ENCODE peak calls at places on chromosomes 5 and 9, in four cellular contexts. J is K562, E is GM12878, L is HL-60. R is an unnamed sample.

GRCh38 chr5:64914396-64914795 is 145.7 kb downstream of the CWC27 start:
- DNase-seq in J (no peak), E (no peak), L (no peak), R (no peak)

GRCh38 chr5:43429706-43430105 is 17.5 kb upstream of the CCL28 start:
- DNase-seq in J (no peak), E (no peak), L (no peak), R (no peak)

GRCh38 chr5:128196791-128197190 is 113.2 kb downstream of the SLC12A2 start:
- DNase-seq in J (peak), E (no peak), L (no peak), R (no peak)

GRCh38 chr5:134846641-134846960 is 833 bp downstream of the C5orf24 start:
- DNase-seq in J (peak), E (no peak), L (no peak), R (no peak)

GRCh38 chr9:16125637-16126036 is 572.8 kb downstream of the CCDC171 start:
- DNase-seq in J (no peak), E (no peak), L (no peak), R (no peak)

GRCh38 chr9:4318741-4319140 is 18.9 kb upstream of the GLIS3 start:
- DNase-seq in J (no peak), E (no peak), L (no peak), R (no peak)

GRCh38 chr5:114949001-114949400 is 220.7 kb downstream of the TRIM36 start:
- DNase-seq in J (no peak), E (no peak), L (no peak), R (no peak)

GRCh38 chr5:132369471-132370240 is at the start of gene SLC22A5:
- DNase-seq in J (peak), E (no peak), L (no peak), R (peak)

GRCh38 chr5:177553671-177554429 is 513 bp downstream of the FAM193B start:
- DNase-seq in J (peak), E (no peak), L (no peak), R (peak)

GRCh38 chr9:98977813-98978212 is 34.1 kb downstream of the COL15A1 start:
- DNase-seq in J (no peak), E (no peak), L (no peak), R (no peak)

GRCh38 chr9:122695696-122696095 is 20.8 kb downstream of the OR1L3 start:
- DNase-seq in J (no peak), E (no peak), L (no peak), R (no peak)

GRCh38 chr5:76325876-76326491 is 77.1 kb upstream of the IQGAP2 start:
- DNase-seq in J (no peak), E (no peak), L (no peak), R (no peak)

GRCh38 chr5:41721521-41721920 is 148.7 kb downstream of the OXCT1 start:
- DNase-seq in J (no peak), E (no peak), L (no peak), R (no peak)

GRCh38 chr9:109652971-109653370 is 127.0 kb upstream of the PALM2AKAP2 start:
- DNase-seq in J (no peak), E (no peak), L (no peak), R (no peak)

GRCh38 chr5:56686337-56687198 is 128.8 kb upstream of the MAP3K1 start:
- DNase-seq in J (no peak), E (peak), L (no peak), R (no peak)

GRCh38 chr9:17623965-17624364 is 45.1 kb downstream of the SH3GL2 start:
- DNase-seq in J (no peak), E (no peak), L (no peak), R (no peak)

GRCh38 chr9:109161471-109161870 is 5.6 kb downstream of the FRRS1L start:
- DNase-seq in J (no peak), E (no peak), L (no peak), R (no peak)

GRCh38 chr5:140342287-140342686 is 4.1 kb downstream of the HBEGF start:
- DNase-seq in J (no peak), E (peak), L (peak), R (no peak)

GRCh38 chr5:173917788-173918786 is 29.9 kb downstream of the CPEB4 start:
- DNase-seq in J (peak), E (peak), L (peak), R (peak)

GRCh38 chr5:12985142-12985541 is 959.3 kb downstream of the DNAH5 start:
- DNase-seq in J (no peak), E (no peak), L (no peak), R (no peak)

GRCh38 chr9:121960665-121961064 is 132.4 kb downstream of the TTLL11 start:
- DNase-seq in J (no peak), E (no peak), L (no peak), R (no peak)

GRCh38 chr5:152332696-152333095 is 72.4 kb downstream of the NMUR2 start:
- DNase-seq in J (no peak), E (no peak), L (no peak), R (no peak)

GRCh38 chr9:20084125-20084524 is 295.3 kb upstream of the SLC24A2 start:
- DNase-seq in J (no peak), E (no peak), L (no peak), R (no peak)

GRCh38 chr5:31962321-31962720 is 211.8 kb downstream of the GOLPH3 start:
- DNase-seq in J (no peak), E (no peak), L (no peak), R (no peak)

GRCh38 chr9:114456929-114457328 is 48.3 kb downstream of the WHRN start:
- DNase-seq in J (no peak), E (no peak), L (no peak), R (no peak)

GRCh38 chr9:93316726-93317494 is 133.0 kb downstream of the WNK2 start:
- DNase-seq in J (no peak), E (no peak), L (no peak), R (no peak)
- TF ChIP-seq POLR2AphosphoS5 in J (no peak), E (no peak), L (no peak), R (no peak)

GRCh38 chr9:70639853-70640814 is 225.7 kb upstream of the KLF9 start:
- DNase-seq in J (peak), E (no peak), L (no peak), R (no peak)
- TF ChIP-seq SPI1 in J (no peak), E (no peak), L (no peak), R (no peak)

DNA sequence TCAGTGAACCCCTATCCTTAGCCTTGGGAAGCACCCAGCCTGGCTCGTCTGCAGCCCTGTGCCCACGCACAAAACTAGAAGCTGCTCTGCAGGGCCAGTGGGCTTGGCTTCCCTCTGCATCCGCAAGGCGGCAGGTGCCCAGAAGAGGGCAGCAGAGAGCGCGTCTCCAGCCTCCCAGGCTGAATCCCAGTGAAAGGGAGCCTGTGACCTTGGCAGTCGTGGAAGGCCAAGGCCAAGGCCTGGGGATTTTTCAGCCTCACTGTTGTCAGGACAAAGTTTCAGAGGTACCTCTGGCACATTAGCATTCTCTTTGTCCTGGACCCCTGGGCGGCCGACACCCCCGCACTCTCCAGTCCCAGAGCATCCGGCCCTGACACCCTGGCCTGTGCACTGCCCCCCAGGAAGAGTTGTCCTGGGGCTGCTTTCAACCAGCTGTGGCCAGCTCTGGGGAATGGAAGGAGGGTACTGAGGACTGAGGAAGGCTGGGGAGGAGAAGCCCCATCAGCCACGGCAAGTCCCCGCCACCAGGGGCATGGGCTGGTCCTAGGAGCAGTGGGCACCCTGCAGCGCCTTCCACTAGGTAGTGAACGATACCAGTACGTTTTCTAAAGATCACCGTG is 63.6 kb upstream of the IL17B start:
- DNase-seq in J (peak), E (no peak), L (no peak), R (peak)
- TF ChIP-seq POLR2AphosphoS5 in J (no peak), E (no peak), L (no peak), R (no peak)

GRCh38 chr9:78707080-78707479 is 410.2 kb downstream of the PSAT1 start:
- DNase-seq in J (no peak), E (no peak), L (no peak), R (no peak)

DNA sequence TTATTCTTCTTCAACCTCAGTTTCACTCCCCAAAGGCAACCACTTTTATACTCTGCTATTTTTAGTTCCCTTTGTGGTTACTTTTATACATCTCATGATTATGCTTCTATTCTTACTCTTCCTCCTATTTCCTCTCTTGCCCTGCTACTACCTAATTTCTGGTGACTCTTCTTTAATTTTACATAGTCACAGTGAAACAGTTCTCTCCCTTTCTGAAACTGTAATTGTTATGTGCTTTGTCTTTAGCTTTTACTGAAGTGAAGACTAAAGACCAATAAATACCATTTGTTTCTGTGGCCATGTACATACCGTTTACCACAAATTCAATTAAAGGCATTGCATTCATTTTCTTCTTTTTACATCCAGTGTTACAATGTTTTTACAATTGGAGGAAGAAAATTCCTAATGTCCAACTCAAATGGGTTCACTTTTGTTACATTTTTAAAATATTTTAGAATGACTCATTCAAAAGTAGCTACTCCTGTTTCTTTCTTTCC is 410.6 kb downstream of the PSAT1 start:
- DNase-seq in J (no peak), E (peak), L (peak), R (no peak)
- TF ChIP-seq SPI1 in J (no peak), E (peak), L (peak), R (no peak)

DNA sequence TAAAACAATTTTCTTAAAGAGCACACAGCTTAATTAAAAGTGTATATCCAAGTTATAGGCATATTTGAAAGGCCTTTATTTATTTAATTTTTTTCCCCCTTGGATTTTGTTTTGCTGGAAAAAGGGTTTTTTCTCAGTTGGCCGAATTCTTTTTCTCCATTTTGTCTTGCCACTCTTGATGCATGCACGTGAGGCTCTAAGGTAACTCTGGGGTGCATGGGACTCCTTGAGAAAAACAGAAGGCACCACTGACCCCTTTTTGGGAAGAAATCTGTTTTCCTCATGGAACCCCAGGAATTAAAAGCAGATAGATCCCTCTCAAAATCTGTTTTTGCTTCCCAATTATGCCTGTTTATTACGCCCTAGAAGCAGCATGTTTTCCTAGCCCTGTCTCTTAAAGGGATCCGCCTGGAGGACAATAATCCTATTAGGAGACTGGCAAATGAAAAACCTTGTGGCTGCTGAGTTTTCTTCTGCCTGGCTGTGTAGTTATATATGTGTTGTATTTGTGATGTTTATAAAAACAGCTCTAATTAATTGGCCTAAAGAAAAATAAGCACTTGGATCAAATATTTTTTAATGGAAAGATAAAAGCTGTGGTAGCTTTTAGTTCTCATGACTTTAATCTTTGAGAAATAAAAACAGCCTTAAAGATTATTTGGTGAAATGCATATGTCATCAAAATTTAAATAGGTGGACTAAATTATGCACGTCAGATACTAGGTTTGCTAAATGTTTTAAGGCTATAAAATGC is 435.1 kb upstream of the CDH9 start:
- DNase-seq in J (peak), E (no peak), L (no peak), R (no peak)
- TF ChIP-seq POLR2AphosphoS5 in J (no peak), E (no peak), L (no peak), R (no peak)

GRCh38 chr5:33242264-33242663 is 198.5 kb upstream of the TARS1 start:
- DNase-seq in J (no peak), E (no peak), L (no peak), R (no peak)
- TF ChIP-seq SPI1 in J (no peak), E (no peak), L (no peak), R (no peak)

GRCh38 chr9:106974341-106974740 is 111.4 kb downstream of the ZNF462 start:
- DNase-seq in J (no peak), E (no peak), L (no peak), R (no peak)
- TF ChIP-seq POLR2AphosphoS5 in J (no peak), E (no peak), L (no peak), R (no peak)

DNA sequence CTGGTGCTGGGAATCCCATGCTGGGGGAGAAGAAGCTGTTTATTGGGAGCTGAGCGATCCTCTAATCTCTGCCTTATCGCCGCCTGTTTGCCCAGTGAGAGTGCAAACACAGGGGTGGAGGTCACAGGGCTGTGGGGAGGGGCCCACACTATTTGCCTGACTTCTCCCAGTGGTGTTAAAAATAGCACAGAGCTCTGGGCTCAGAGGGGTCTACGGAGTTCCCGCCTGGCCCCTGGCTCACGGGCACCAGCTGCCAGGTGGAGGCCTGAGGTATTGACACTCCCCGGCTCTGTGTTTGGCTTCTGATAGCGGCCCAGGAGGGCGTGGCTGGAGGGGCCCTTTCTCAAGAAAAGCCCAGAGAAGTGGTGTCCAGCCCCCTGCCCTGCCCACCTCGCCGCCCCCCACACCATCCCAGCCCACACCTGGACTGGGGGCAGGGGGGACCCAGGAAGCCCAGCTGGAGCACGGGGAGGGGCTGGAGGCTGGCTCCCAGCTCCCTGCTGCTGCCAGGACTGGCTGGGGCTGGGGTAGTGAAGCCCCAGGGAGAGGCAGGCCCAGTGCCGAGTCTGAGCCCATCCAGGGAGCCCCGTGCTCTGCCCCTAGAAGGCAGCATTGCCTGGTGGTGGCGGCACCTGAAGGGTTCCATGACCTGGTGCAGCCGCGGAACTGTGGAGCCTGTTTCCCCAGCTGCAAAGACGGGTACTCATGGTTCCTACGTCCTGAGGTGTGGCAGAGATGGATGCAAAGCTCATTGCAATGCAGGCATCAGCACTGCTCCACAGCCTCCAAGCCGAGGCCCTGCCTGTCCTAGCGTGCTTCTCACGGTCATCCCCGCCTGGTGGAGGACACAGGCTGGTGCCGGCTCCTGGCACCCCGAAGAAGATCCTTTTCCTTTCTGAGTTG is 35.7 kb upstream of the EGFL7 start:
- DNase-seq in J (no peak), E (no peak), L (no peak), R (no peak)
- TF ChIP-seq SPI1 in J (no peak), E (no peak), L (no peak), R (no peak)

GRCh38 chr9:100589582-100589981 is 11.7 kb downstream of the CAVIN4 start:
- DNase-seq in J (no peak), E (no peak), L (no peak), R (no peak)

GRCh38 chr9:100587375-100587774 is 9.5 kb downstream of the CAVIN4 start:
- DNase-seq in J (no peak), E (no peak), L (no peak), R (no peak)

GRCh38 chr9:100590481-100590880 is 12.6 kb downstream of the CAVIN4 start:
- DNase-seq in J (no peak), E (no peak), L (no peak), R (no peak)

GRCh38 chr9:100591639-100592412 is 13.9 kb downstream of the CAVIN4 start:
- DNase-seq in J (no peak), E (no peak), L (no peak), R (no peak)

GRCh38 chr9:100591139-100591538 is 13.3 kb downstream of the CAVIN4 start:
- DNase-seq in J (no peak), E (no peak), L (no peak), R (no peak)
- TF ChIP-seq POLR2AphosphoS5 in J (no peak), E (no peak), L (no peak), R (no peak)